ENCODE peak calls at places on chromosomes 3 and 15, in four cellular contexts. E, J, G and U are unnamed samples.

GRCh38 chr3:43996379-43997301 is 245.0 kb upstream of the TOPAZ1 start:
- DNase-seq in E (no peak), J (no peak), G (no peak), U (peak)

GRCh38 chr15:23467110-23467600 is 20.1 kb upstream of the GOLGA6L2 start:
- DNase-seq in E (no peak), J (peak), G (no peak), U (peak)

GRCh38 chr15:85778107-85778776 is 16.5 kb downstream of the KLHL25 start:
- DNase-seq in E (no peak), J (no peak), G (no peak), U (no peak)

GRCh38 chr3:177781686-177782161 is 584.4 kb upstream of the TBL1XR1 start:
- DNase-seq in E (no peak), J (peak), G (peak), U (peak)

GRCh38 chr3:152270944-152271343 is 2.2 kb downstream of the MBNL1 start:
- DNase-seq in E (no peak), J (no peak), G (no peak), U (no peak)

GRCh38 chr15:65071381-65071811 is 3.6 kb upstream of the RASL12 start:
- DNase-seq in E (no peak), J (no peak), G (peak), U (no peak)

GRCh38 chr15:73959801-73960200 is 32.3 kb downstream of the STOML1 start:
- DNase-seq in E (no peak), J (no peak), G (no peak), U (no peak)

GRCh38 chr15:56341201-56341600 is 24.0 kb upstream of the TEX9 start:
- DNase-seq in E (no peak), J (no peak), G (no peak), U (no peak)

GRCh38 chr3:144643778-144644191 is 672.2 kb downstream of the DIPK2A start:
- DNase-seq in E (no peak), J (peak), G (no peak), U (peak)

GRCh38 chr3:11377726-11378125 is 105.5 kb downstream of the ATG7 start:
- DNase-seq in E (no peak), J (no peak), G (no peak), U (no peak)

GRCh38 chr3:23806322-23807160 is 786 bp downstream of the UBE2E1 start:
- DNase-seq in E (no peak), J (no peak), G (peak), U (peak)

GRCh38 chr3:119145500-119146167 is at the start of gene TEX55:
- DNase-seq in E (no peak), J (peak), G (no peak), U (peak)

GRCh38 chr3:53708001-53708621 is 138.1 kb downstream of the CHDH start:
- DNase-seq in E (no peak), J (no peak), G (no peak), U (no peak)

GRCh38 chr3:60755094-60755493 is 496.2 kb downstream of the FHIT start:
- DNase-seq in E (no peak), J (no peak), G (no peak), U (no peak)

GRCh38 chr3:111955876-111956275 is 22.9 kb upstream of the ABHD10 start:
- DNase-seq in E (no peak), J (no peak), G (no peak), U (no peak)

GRCh38 chr3:111952866-111953450 is 25.9 kb upstream of the ABHD10 start:
- DNase-seq in E (no peak), J (no peak), G (no peak), U (no peak)

GRCh38 chr3:111956995-111957736 is 21.7 kb upstream of the ABHD10 start:
- DNase-seq in E (no peak), J (no peak), G (no peak), U (no peak)

GRCh38 chr3:111954228-111954990 is 24.4 kb upstream of the ABHD10 start:
- DNase-seq in E (no peak), J (peak), G (no peak), U (peak)

DNA sequence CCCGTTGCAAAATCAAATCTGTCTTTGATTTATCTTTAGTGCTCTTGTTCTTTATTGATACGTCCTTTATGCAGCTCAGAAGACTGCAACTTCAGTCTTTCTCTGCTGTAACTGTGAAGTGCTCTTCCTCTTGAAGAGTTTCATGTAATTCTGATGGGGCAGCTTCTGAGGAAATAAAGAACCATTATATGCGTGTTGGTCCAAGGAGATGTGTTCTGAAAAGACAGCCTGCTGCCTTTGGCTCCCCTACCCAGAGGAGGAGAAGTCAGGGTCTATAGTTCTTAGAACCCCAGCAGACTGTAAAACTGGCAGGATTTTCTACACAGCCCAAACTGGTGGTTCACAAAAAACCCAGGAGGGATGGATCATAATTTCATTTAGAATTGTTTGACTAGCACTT is 22.4 kb upstream of the ABHD10 start:
- DNase-seq in E (no peak), J (no peak), G (no peak), U (no peak)
- TF ChIP-seq CTCF in E (no peak), J (no peak), G (no peak), U (no peak)

GRCh38 chr3:171770689-171771620 is 39.3 kb downstream of the PLD1 start:
- DNase-seq in E (no peak), J (peak), G (peak), U (peak)

GRCh38 chr3:171776411-171776810 is 33.9 kb downstream of the PLD1 start:
- DNase-seq in E (no peak), J (no peak), G (no peak), U (no peak)

GRCh38 chr3:171775943-171776342 is 34.3 kb downstream of the PLD1 start:
- DNase-seq in E (no peak), J (no peak), G (no peak), U (no peak)

GRCh38 chr3:171774516-171774915 is 35.8 kb downstream of the PLD1 start:
- DNase-seq in E (no peak), J (no peak), G (no peak), U (no peak)

DNA sequence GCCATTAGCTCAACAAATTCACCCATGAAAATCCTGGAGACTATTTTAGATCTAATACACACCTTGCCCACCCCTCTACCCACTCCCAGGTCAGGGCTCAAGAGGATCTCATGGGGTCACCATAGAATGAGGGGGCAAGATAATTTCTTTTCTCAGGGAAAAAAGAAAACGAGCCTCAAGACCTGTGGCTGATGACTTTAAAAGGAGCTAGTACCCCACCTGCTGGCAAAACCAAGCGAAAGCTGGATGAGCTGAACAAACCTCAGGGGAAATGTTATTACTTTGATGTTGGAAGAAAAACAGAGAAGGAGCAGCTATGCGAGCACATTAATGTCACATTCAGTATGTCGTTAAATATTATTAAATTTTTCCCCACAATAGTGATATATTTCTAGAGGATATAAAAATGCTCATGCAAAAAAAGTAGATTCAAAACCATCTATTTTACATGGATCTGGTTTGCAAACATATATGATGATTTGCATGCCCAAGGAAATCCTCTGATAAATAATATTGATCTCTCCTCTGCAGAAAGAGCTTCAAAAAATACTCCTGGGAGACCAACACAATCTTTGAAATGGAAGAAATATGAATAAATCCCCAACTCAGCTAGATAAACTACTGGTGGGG is 37.7 kb downstream of the PLD1 start:
- DNase-seq in E (peak), J (peak), G (peak), U (peak)
- TF ChIP-seq CTCF in E (peak), J (peak), G (peak), U (peak)

GRCh38 chr3:132209860-132210259 is 107.3 kb upstream of the ACP3 start:
- DNase-seq in E (no peak), J (no peak), G (no peak), U (no peak)
- TF ChIP-seq CTCF in E (no peak), J (no peak), G (no peak), U (no peak)

GRCh38 chr3:124034016-124034808 is 42.3 kb upstream of the ROPN1 start:
- DNase-seq in E (no peak), J (no peak), G (no peak), U (peak)

GRCh38 chr3:124034809-124035152 is 42.9 kb upstream of the ROPN1 start:
- DNase-seq in E (no peak), J (no peak), G (no peak), U (no peak)

GRCh38 chr3:124032881-124033359 is 41.0 kb upstream of the ROPN1 start:
- DNase-seq in E (peak), J (peak), G (peak), U (peak)

GRCh38 chr3:124032351-124032880 is 40.5 kb upstream of the ROPN1 start:
- DNase-seq in E (no peak), J (no peak), G (peak), U (peak)

DNA sequence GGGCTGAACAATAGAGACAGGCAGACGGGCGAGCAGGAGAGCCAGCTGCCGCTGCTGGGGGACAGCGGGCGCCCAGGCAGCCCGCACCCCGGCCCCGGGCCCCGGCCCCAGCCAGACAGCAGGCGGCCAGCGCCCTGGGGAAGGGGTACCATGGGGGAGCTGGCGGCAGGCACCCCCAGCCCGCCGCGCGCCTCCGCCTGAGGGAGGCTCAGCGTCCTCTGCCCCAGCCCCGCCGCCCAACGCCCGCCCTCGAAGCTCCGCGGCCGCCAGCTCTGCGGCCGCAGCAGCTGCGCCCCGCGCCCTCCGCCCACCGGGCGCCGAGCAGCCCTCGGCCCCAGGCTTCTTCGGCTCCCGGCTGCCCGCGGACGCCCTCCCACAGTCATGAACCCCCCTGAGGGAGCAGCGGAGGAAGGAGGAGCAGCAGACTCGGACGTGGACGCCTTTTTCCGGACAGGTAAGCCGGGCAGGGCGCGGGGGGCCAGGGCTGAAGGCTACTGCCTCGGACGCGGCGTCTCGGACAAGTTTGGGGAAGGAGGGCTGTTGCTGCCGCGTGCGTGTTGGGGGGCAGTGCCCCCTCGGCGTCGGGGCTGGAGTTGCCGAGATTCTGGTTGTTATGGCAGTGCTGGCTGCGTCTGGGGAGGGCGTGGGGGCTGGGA is 41.6 kb upstream of the ROPN1 start:
- DNase-seq in E (no peak), J (no peak), G (peak), U (no peak)
- TF ChIP-seq CTCF in E (peak), J (no peak), G (no peak), U (no peak)

DNA sequence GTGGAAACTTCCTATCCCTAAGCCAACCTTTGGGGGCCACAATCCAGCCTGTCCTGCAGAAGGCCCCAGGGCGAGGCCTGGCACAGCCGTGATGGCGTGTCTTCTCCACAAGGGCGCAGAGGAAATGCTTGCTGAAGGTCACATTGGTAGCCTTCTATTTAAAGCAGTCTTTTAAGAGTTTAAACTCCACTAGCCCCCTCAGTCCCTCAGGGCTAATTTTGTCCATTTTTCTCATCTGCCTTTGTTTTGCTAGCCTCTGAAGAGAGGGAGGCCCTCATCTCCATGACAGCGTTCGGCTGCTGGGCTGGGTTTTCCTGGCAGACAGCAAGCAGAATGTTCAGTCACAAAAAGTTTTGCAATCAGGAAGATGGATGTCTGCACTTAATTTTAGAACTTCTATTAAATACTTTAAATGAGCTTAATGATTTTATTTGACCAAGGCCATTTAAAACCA is 40.8 kb downstream of the RARB start:
- DNase-seq in E (no peak), J (no peak), G (peak), U (peak)
- TF ChIP-seq CTCF in E (no peak), J (no peak), G (no peak), U (peak)

DNA sequence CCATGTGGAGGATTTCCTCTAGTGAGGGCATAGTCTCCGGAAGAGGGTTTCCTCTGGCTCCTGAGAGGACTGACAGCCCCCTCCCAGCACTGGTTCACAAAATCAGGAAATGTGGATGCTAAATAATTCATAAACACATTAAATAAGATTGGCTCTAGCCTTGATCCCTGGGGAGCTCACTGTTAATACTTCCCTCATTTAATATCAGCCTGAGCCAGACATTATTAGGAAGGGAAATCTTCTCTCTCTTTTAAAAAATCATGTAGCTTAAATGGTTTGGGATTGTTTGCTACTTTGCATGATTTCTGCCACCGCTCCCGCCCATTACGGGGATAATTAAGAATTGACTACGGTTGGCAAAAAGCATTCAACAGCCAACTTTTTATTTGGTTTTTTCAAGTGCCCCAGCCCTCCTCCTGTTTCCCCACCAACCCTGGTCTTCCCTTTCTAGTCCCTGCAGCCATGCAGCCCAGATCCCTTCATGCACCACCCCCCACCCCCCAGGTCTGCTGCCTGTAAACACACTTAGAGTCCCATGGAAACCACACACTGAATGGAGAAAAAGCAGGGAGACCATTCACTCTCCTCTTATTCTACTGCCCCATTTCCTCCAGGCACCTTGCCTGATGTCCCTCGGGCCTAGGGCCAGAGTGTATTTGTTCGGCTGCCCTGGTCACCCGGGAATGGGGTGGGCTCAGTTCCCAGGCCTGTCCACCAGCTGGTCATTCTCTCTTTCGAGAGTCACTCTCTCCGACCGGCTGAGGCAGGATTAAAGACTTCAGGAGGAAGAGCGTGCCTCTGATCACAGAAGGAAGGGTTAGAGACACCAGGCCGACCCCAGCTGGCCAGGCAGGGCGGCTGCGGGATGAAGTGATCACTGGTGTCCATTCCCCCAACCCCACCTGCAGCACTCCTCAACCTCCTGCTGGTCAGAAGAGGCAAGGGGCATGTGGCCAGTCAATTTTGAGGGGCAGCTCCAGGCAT is 45.1 kb downstream of the SEMA5B start:
- DNase-seq in E (no peak), J (no peak), G (no peak), U (no peak)
- TF ChIP-seq CTCF in E (no peak), J (no peak), G (no peak), U (no peak)

DNA sequence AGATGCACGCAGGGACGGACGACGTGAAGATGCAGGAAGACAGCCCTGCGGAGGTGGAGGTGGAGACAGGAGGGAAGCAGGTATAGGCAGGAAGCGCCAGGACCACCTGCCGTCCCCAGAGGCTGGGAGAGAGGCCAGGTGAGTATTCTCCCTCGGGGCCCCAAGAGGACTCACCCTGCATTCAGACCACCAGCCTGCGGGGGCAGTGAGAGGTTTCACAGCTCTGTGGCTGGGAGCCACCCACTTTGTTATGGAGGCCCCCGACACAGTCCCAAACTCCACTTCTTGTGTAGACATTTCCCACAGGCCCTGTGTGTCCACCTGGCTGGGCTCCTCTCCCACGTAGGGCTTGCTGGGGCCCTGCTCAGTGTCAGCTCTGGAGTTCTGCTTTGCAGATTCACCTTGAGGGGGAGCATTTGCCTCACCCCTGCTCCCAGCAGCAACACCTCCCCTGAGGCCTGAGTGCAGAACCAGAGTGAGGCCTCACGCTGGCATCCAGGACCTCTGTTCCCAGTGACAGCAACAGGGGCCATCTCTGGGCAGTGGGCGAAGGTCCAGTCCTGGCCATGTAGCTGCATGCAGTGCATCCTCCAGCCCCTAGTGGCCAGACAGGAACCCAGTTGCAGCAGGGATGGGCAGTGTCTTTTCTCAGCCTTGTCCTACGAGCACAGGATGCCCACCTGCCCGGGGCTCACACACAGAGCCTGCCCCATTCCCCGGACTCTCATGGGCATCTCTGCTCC is 119.4 kb upstream of the IQSEC1 start:
- DNase-seq in E (no peak), J (peak), G (no peak), U (no peak)
- TF ChIP-seq CTCF in E (no peak), J (peak), G (no peak), U (peak)

GRCh38 chr3:17422636-17423035 is 319.8 kb downstream of the TBC1D5 start:
- DNase-seq in E (no peak), J (no peak), G (no peak), U (no peak)
- TF ChIP-seq CTCF in E (no peak), J (no peak), G (no peak), U (no peak)